ENCODE peak calls at places on chromosomes 13 and 19, in five cellular contexts. F, E, H, G and S are unnamed samples.

GRCh38 chr19:45448887-45449299 is 18.9 kb upstream of the FOSB start:
- DNase-seq in F (peak), E (peak), H (no peak), G (no peak), S (peak)

GRCh38 chr19:29422047-29422446 is 103.7 kb upstream of the VSTM2B start:
- DNase-seq in F (no peak), E (no peak), H (no peak), G (no peak), S (no peak)

GRCh38 chr19:43667524-43668405 is 2.2 kb downstream of the PLAUR start:
- DNase-seq in F (no peak), E (peak), H (no peak), G (no peak), S (no peak)

GRCh38 chr19:55678121-55678671 is 3.2 kb downstream of the EPN1 start:
- DNase-seq in F (no peak), E (no peak), H (no peak), G (peak), S (no peak)

GRCh38 chr19:30431591-30431990 is 59.4 kb downstream of the ZNF536 start:
- DNase-seq in F (no peak), E (no peak), H (no peak), G (no peak), S (no peak)

GRCh38 chr13:29505950-29506349 is 89.5 kb downstream of the SLC7A1 start:
- DNase-seq in F (no peak), E (no peak), H (no peak), G (no peak), S (no peak)

GRCh38 chr13:35283856-35284255 is 192.6 kb downstream of the MAB21L1 start:
- DNase-seq in F (peak), E (no peak), H (no peak), G (no peak), S (no peak)

GRCh38 chr13:113882716-113883115 is 18.8 kb upstream of the GAS6 start:
- DNase-seq in F (no peak), E (no peak), H (no peak), G (no peak), S (no peak)

GRCh38 chr19:40512473-40513344 is 45.9 kb downstream of the SPTBN4 start:
- DNase-seq in F (peak), E (peak), H (peak), G (no peak), S (no peak)

DNA sequence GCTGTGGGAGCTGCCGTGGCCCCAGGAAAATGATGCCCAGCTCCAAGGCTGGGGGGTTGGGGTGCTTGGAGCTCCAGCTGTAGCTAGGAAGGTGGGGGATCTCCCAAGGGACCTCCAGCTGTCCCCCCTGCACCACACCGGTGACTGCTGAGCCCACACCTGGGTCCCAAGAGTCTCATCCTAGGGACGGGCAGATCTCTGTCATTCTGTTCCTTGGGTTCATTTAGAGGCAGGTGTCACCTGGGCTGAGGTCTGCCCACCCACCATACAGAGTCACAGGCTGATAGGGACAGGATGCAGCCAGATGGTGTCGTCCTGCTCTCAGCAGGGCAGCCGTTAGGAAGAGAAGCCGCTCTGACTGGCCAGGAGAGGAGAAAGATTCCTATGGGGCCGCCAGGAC is 5.3 kb downstream of the F2RL3 start:
- DNase-seq in F (no peak), E (no peak), H (no peak), G (no peak), S (no peak)
- H3K4me2 ChIP-seq in F (no peak), E (no peak), H (no peak), G (no peak), S (no peak)

GRCh38 chr19:39397360-39398296 is 6.5 kb downstream of the MED29 start:
- DNase-seq in F (peak), E (peak), H (peak), G (peak), S (peak)
- H3K4me2 ChIP-seq in F (peak), E (no peak), H (no peak), G (peak), S (peak)

GRCh38 chr13:46578590-46578975 is 25.6 kb downstream of the LRCH1 start:
- DNase-seq in F (no peak), E (no peak), H (no peak), G (no peak), S (no peak)

GRCh38 chr13:46577656-46578589 is 25.0 kb downstream of the LRCH1 start:
- DNase-seq in F (no peak), E (peak), H (no peak), G (no peak), S (no peak)

GRCh38 chr13:46586766-46587509 is 34.0 kb downstream of the LRCH1 start:
- DNase-seq in F (no peak), E (no peak), H (no peak), G (no peak), S (no peak)

GRCh38 chr13:46580362-46580839 is 27.4 kb downstream of the LRCH1 start:
- DNase-seq in F (no peak), E (no peak), H (no peak), G (no peak), S (no peak)

GRCh38 chr13:46582190-46582589 is 29.2 kb downstream of the LRCH1 start:
- DNase-seq in F (no peak), E (no peak), H (no peak), G (no peak), S (no peak)
- H3K4me2 ChIP-seq in F (no peak), E (no peak), H (no peak), G (no peak), S (no peak)

DNA sequence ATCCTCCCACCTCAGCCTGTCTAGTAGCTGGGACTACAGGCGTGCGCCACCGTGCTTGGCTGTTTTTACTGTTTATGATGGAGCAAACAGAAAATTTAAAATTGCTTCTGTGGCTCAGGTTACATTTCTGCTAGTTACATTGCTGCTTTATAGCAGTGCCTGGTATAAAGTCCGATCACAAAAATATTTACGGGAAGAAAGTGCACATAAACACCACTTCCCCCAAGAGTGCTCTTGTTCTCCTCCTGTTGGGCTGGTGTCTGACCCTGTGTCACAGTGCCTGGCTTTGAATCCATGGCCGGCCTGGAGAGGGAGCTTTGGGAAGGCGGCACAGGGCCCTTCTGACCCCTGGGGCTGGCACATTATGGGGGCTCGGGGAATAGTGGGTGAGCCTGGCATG is 11.9 kb downstream of the PRKACA start:
- DNase-seq in F (no peak), E (no peak), H (no peak), G (no peak), S (no peak)
- H3K4me2 ChIP-seq in F (no peak), E (no peak), H (no peak), G (no peak), S (no peak)

DNA sequence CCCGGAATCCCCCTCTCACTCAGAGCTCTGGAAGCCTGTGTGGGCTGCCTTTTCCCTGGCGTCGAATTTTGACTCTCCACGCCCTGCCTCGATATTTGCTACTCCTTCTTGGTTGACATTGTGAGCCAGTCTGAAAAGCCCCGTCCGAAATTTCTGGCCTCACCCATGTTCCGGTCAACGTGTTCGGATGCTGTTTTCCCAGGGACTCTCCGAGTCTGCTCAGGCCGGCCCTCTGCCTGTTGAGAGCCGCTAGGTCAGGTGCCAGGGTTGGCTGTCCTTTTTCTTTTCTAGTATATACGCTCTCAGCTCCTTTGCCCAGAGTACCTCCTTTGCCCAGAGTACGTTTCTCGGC is 6.8 kb upstream of the DGKH start:
- DNase-seq in F (peak), E (peak), H (peak), G (no peak), S (peak)
- H3K4me2 ChIP-seq in F (peak), E (peak), H (peak), G (peak), S (peak)